ENCODE peak calls at places on chromosomes 7 and 10, in nine cellular contexts. Y, Q, J, E, U, T, W, D and V are unnamed samples. For H3K4me1, the result is how much of the 10 kb centered on the place peaks cover.

GRCh38 chr7:10773430-10773829 is 200.2 kb upstream of the PHF14 start:
- DNase-seq in Y (no peak), Q (no peak), J (no peak), E (no peak), U (no peak), T (no peak), W (no peak), D (no peak), V (no peak)

GRCh38 chr10:45461034-45461433 is 87.0 kb downstream of the ALOX5 start:
- DNase-seq in Y (no peak), Q (no peak), J (no peak), E (no peak), U (no peak), T (peak), W (no peak), D (no peak), V (no peak)

GRCh38 chr7:45580053-45580872 is 6.1 kb downstream of the ADCY1 start:
- DNase-seq in Y (peak), Q (no peak), J (peak), E (peak), U (peak), T (no peak), W (no peak), D (no peak), V (no peak)

GRCh38 chr7:40469481-40469880 is 334.7 kb downstream of the SUGCT start:
- DNase-seq in Y (no peak), Q (no peak), J (no peak), E (no peak), U (no peak), T (no peak), W (no peak), D (peak), V (no peak)

GRCh38 chr7:112207106-112207592 is 654 bp downstream of the ZNF277 start:
- DNase-seq in Y (no peak), Q (no peak), J (no peak), E (no peak), U (no peak), T (no peak), W (peak), D (peak), V (no peak)

GRCh38 chr7:40921589-40922315 is 781.1 kb downstream of the INHBA start:
- DNase-seq in Y (no peak), Q (no peak), J (no peak), E (no peak), U (no peak), T (no peak), W (no peak), D (no peak), V (no peak)

GRCh38 chr7:159064816-159065130 is 79.9 kb downstream of the VIPR2 start:
- DNase-seq in Y (no peak), Q (no peak), J (no peak), E (no peak), U (no peak), T (no peak), W (no peak), D (no peak), V (peak)

GRCh38 chr7:18495412-18496335 is at the start of gene HDAC9:
- DNase-seq in Y (no peak), Q (no peak), J (peak), E (peak), U (no peak), T (no peak), W (no peak), D (peak), V (peak)

GRCh38 chr10:6617319-6618076 is 37.4 kb upstream of the PRKCQ start:
- DNase-seq in Y (no peak), Q (no peak), J (no peak), E (no peak), U (no peak), T (no peak), W (no peak), D (no peak), V (no peak)

GRCh38 chr7:121531175-121532070 is 135.3 kb upstream of the FAM3C start:
- DNase-seq in Y (no peak), Q (no peak), J (no peak), E (no peak), U (no peak), T (no peak), W (no peak), D (no peak), V (no peak)

GRCh38 chr7:96311967-96312366 is 9.9 kb downstream of the SLC25A13 start:
- DNase-seq in Y (no peak), Q (no peak), J (peak), E (no peak), U (no peak), T (no peak), W (no peak), D (no peak), V (no peak)

GRCh38 chr7:127336458-127336857 is 56.0 kb downstream of the ZNF800 start:
- DNase-seq in Y (no peak), Q (no peak), J (no peak), E (no peak), U (no peak), T (no peak), W (no peak), D (no peak), V (no peak)

GRCh38 chr10:125192005-125192404 is 31.6 kb upstream of the CTBP2 start:
- DNase-seq in Y (no peak), Q (no peak), J (no peak), E (no peak), U (no peak), T (no peak), W (no peak), D (no peak), V (no peak)

GRCh38 chr7:68133045-68133444 is 1136.4 kb downstream of the TYW1 start:
- DNase-seq in Y (no peak), Q (no peak), J (no peak), E (no peak), U (no peak), T (no peak), W (no peak), D (no peak), V (no peak)

GRCh38 chr7:120254845-120255244 is 18.1 kb upstream of the KCND2 start:
- DNase-seq in Y (no peak), Q (no peak), J (no peak), E (no peak), U (no peak), T (no peak), W (no peak), D (no peak), V (no peak)

GRCh38 chr7:139817249-139817648 is 11.8 kb upstream of the TBXAS1 start:
- DNase-seq in Y (no peak), Q (no peak), J (no peak), E (no peak), U (no peak), T (no peak), W (no peak), D (no peak), V (no peak)

GRCh38 chr7:36207451-36208291 is 54.6 kb downstream of the EEPD1 start:
- DNase-seq in Y (peak), Q (peak), J (peak), E (no peak), U (peak), T (peak), W (no peak), D (no peak), V (peak)
- H3K4me1 ChIP-seq in Y (half or more), Q (under half), J (half or more), E (under half), U (half or more), T (under half), W (under half), D (under half), V (half or more)

DNA sequence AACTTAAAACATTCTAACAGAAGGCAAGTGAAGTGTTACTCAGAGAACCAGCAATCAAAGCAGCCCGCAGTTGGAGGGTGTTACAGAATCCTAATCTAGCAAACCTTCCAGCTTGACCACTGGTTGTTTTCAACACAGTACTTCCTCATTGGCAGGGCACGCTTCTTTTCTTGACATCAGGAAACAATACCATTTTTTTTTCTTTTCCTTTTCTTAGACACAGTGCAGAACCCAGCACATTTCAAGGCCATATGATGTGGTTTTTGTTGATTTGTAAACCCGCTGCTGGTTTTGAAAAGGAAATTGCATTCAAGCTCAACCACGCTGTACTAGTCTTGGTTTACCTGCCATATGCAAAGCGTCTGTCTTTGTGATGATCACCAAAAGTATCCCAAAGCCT is 33.4 kb downstream of the RHOBTB1 start:
- DNase-seq in Y (no peak), Q (peak), J (no peak), E (no peak), U (peak), T (no peak), W (no peak), D (no peak), V (peak)
- H3K4me1 ChIP-seq in Y (under half), Q (under half), J (half or more), E (under half), U (under half), T (under half), W (under half), D (under half), V (half or more)

DNA sequence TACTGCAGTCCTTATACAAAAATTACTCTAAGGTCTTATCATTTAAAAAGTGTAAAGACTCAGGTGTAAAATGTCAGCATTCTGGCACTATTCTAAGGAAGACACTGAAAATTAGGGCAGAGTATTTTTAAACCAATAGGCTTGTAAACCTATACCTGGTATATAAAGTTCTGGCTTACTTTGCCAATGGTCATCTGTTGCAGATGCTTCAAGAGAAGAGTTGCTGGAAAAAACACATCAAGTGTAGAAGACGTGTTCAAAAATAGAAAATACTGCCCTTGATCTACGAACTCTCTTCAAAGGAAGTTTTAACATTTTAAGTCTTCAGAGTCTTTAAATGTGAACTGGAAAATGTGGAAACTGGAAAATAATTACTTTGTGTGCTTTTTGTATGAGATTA is 23.9 kb downstream of the NT5C3A start:
- DNase-seq in Y (no peak), Q (no peak), J (no peak), E (no peak), U (no peak), T (peak), W (no peak), D (no peak), V (no peak)
- H3K4me1 ChIP-seq in Y (half or more), Q (under half), J (half or more), E (under half), U (under half), T (under half), W (under half), D (under half), V (under half)

GRCh38 chr7:106281919-106282318 is 2.9 kb downstream of the NAMPT start:
- DNase-seq in Y (no peak), Q (no peak), J (no peak), E (no peak), U (no peak), T (no peak), W (no peak), D (no peak), V (no peak)

GRCh38 chr7:106283831-106284515 is 810 bp downstream of the NAMPT start:
- DNase-seq in Y (peak), Q (peak), J (peak), E (peak), U (peak), T (no peak), W (peak), D (peak), V (peak)

GRCh38 chr7:106283501-106283830 is 1.3 kb downstream of the NAMPT start:
- DNase-seq in Y (no peak), Q (no peak), J (no peak), E (no peak), U (no peak), T (no peak), W (no peak), D (no peak), V (no peak)

GRCh38 chr7:106282374-106282773 is 2.4 kb downstream of the NAMPT start:
- DNase-seq in Y (no peak), Q (no peak), J (no peak), E (no peak), U (no peak), T (no peak), W (no peak), D (no peak), V (no peak)

DNA sequence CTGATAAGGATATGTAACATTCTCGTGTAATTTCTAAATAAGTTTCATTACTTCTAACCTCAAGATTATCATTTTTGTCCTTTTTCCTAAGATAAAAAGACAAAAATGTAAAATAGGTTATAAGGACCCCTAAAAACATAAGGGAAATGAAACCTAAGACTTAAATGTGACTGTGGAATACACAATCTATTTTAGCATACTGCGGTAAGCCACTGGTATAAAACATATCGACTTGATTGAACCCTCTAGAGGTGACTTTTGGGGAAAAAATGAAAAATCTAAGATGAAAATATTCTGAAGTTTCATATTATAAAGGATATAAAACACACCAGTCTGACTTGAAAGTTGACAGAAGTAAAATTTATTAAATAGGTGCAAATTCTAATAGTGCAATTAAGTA is 1.9 kb downstream of the NAMPT start:
- DNase-seq in Y (no peak), Q (no peak), J (no peak), E (no peak), U (no peak), T (no peak), W (no peak), D (no peak), V (no peak)
- H3K4me1 ChIP-seq in Y (half or more), Q (half or more), J (half or more), E (under half), U (under half), T (half or more), W (under half), D (under half), V (under half)

DNA sequence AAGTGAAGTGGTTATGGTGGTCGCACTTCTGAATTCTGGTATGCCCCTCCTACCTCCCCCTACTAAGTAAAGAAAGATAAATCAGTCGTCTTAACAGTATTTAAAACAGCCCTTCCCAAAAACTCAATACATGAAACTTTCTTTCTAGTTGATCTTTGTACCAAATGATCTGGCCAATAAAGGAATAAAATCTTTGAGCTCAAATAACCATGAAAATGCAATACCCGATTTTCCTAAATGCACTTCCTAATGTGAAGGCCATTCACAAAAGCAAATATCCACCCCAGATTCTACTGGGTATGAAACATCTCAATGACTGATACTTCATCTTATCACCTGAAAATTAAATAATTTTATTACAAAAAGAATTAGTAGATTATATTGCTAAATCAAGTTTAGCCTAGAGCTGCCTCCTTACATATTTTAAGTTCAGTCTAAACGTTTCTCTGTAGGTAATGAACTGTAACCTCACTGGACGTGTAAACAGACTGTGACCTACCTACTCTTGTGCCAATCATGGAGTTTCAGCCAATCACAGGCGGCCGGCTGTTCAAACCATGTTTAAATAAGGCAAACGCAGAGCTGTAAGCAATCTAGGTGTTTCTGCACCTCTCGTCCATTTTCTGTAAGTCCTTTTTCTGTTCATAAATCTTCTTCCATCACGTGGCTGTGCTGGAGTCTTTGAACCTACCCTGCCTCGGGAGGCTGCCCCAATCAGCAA is 146.9 kb upstream of the AKR1E2 start:
- DNase-seq in Y (no peak), Q (no peak), J (no peak), E (no peak), U (no peak), T (no peak), W (peak), D (no peak), V (no peak)
- H3K4me1 ChIP-seq in Y (under half), Q (under half), J (under half), E (under half), U (under half), T (under half), W (under half), D (under half), V (under half)

DNA sequence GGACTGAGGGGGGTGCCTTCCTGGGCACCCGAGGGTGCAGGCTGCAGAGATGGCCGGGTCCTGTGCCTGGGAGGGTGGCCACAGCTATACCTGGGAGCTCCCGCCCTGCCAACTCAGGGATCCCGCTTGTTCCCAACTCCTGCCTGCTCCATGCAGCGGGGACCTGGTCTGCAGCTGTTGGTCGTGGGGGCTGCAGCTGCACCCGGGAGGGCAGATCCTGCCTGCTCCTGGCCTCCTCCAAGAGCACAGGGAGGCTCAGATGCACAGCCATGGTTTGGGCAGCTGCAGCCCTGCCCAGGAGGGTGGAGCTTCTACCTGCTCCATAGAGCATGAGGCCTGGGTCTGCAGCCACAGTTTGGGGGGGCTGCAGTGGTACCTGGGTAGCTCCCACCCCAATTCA is 13.3 kb upstream of the TCTN3 start:
- DNase-seq in Y (no peak), Q (no peak), J (no peak), E (no peak), U (no peak), T (no peak), W (no peak), D (no peak), V (no peak)
- H3K4me1 ChIP-seq in Y (under half), Q (under half), J (under half), E (under half), U (under half), T (under half), W (under half), D (under half), V (under half)

GRCh38 chr10:129615921-129616525 is 149.0 kb downstream of the MGMT start:
- DNase-seq in Y (no peak), Q (no peak), J (no peak), E (no peak), U (no peak), T (no peak), W (no peak), D (no peak), V (no peak)

GRCh38 chr10:129612481-129613109 is 145.6 kb downstream of the MGMT start:
- DNase-seq in Y (no peak), Q (no peak), J (no peak), E (no peak), U (no peak), T (no peak), W (no peak), D (no peak), V (no peak)

GRCh38 chr10:129615381-129615780 is 148.3 kb downstream of the MGMT start:
- DNase-seq in Y (no peak), Q (no peak), J (no peak), E (no peak), U (no peak), T (no peak), W (no peak), D (no peak), V (no peak)

GRCh38 chr10:129614341-129614740 is 147.3 kb downstream of the MGMT start:
- DNase-seq in Y (no peak), Q (no peak), J (no peak), E (no peak), U (no peak), T (no peak), W (no peak), D (no peak), V (no peak)

GRCh38 chr10:129613377-129613980 is 146.4 kb downstream of the MGMT start:
- DNase-seq in Y (no peak), Q (no peak), J (no peak), E (no peak), U (no peak), T (no peak), W (no peak), D (no peak), V (no peak)
- H3K4me1 ChIP-seq in Y (under half), Q (under half), J (under half), E (under half), U (under half), T (under half), W (under half), D (under half), V (under half)

GRCh38 chr10:17657116-17657500 is 13.2 kb downstream of the STAM start:
- DNase-seq in Y (no peak), Q (no peak), J (no peak), E (no peak), U (no peak), T (no peak), W (no peak), D (no peak), V (no peak)
- H3K4me1 ChIP-seq in Y (under half), Q (under half), J (under half), E (under half), U (under half), T (under half), W (under half), D (under half), V (under half)

GRCh38 chr10:43294892-43295291 is 28.0 kb upstream of the RASGEF1A start:
- DNase-seq in Y (no peak), Q (no peak), J (no peak), E (no peak), U (no peak), T (no peak), W (no peak), D (no peak), V (no peak)
- H3K4me1 ChIP-seq in Y (under half), Q (under half), J (under half), E (under half), U (under half), T (under half), W (under half), D (under half), V (under half)